ENCODE peak calls at places on chromosome 10, in eight cellular contexts. J is ELR, C is dermis microvascular lymphatic vessel endothelial cell, G is T-cell, Z is putamen, K is renal cortical epithelial cell, N is neural progenitor cell, I is caudate nucleus. V is an unnamed sample.
A peak's percentile ranks its signal among the peaks of the same experiment; 100 is the strongest.

GRCh38 chr10:101565936-101566332 is 22.1 kb downstream of the POLL start:
- DNase-seq in J (no peak), C (no peak), G (no peak), Z (no peak), K (no peak), N (no peak), I (no peak), V (no peak)

GRCh38 chr10:100988166-100988565 is 823 bp downstream of the TWNK start:
- DNase-seq in J (no peak), C (no peak), G (no peak), Z (no peak), K (no peak), N (no peak), I (no peak), V (peak; percentile 31)

GRCh38 chr10:33010132-33011037 is 52.4 kb upstream of the ITGB1 start:
- DNase-seq in J (peak; percentile 95), C (peak; percentile 44), G (no peak), Z (no peak), K (peak; percentile 99), N (peak; percentile 47), I (no peak), V (no peak)

GRCh38 chr10:127462643-127463295 is 86.3 kb upstream of the NPS start:
- DNase-seq in J (no peak), C (no peak), G (no peak), Z (no peak), K (peak; percentile 4), N (no peak), I (no peak), V (no peak)

GRCh38 chr10:62632071-62632809 is 172.3 kb upstream of the ADO start:
- DNase-seq in J (no peak), C (peak; percentile 12), G (peak; percentile 44), Z (peak; percentile 43), K (no peak), N (no peak), I (no peak), V (no peak)

GRCh38 chr10:48896756-48897437 is 42.7 kb downstream of the LRRC18 start:
- DNase-seq in J (peak; percentile 8), C (no peak), G (no peak), Z (no peak), K (no peak), N (no peak), I (no peak), V (no peak)

GRCh38 chr10:73839276-73839966 is 28.0 kb upstream of the NDST2 start:
- DNase-seq in J (no peak), C (no peak), G (no peak), Z (no peak), K (no peak), N (no peak), I (no peak), V (no peak)

GRCh38 chr10:24541239-24541753 is 182.4 kb downstream of the ARHGAP21 start:
- DNase-seq in J (no peak), C (no peak), G (no peak), Z (no peak), K (no peak), N (no peak), I (no peak), V (no peak)

GRCh38 chr10:14971867-14972448 is 12.8 kb downstream of the MEIG1 start:
- DNase-seq in J (peak; percentile 42), C (peak; percentile 26), G (peak; percentile 28), Z (no peak), K (peak; percentile 21), N (peak; percentile 39), I (no peak), V (no peak)

GRCh38 chr10:89491932-89492331 is 43.5 kb downstream of the SLC16A12 start:
- DNase-seq in J (no peak), C (no peak), G (no peak), Z (no peak), K (no peak), N (no peak), I (no peak), V (no peak)

GRCh38 chr10:114821915-114822770 is 563 bp downstream of the FHIP2A start:
- DNase-seq in J (peak; percentile 54), C (peak; percentile 44), G (no peak), Z (peak; percentile 38), K (no peak), N (peak; percentile 53), I (no peak), V (peak; percentile 48)

GRCh38 chr10:61547297-61547696 is 94.1 kb upstream of the TMEM26 start:
- DNase-seq in J (peak; percentile 4), C (no peak), G (no peak), Z (no peak), K (no peak), N (no peak), I (no peak), V (no peak)

GRCh38 chr10:124049484-124049883 is 43.9 kb downstream of the CHST15 start:
- DNase-seq in J (peak; percentile 35), C (no peak), G (no peak), Z (peak; percentile 58), K (peak; percentile 73), N (no peak), I (peak; percentile 58), V (no peak)

GRCh38 chr10:117342638-117343037 is 32.6 kb downstream of the PDZD8 start:
- DNase-seq in J (peak; percentile 94), C (no peak), G (no peak), Z (no peak), K (peak; percentile 47), N (no peak), I (no peak), V (no peak)

GRCh38 chr10:101272229-101272868 is 43.1 kb upstream of the LBX1 start:
- DNase-seq in J (peak; percentile 75), C (peak; percentile 63), G (peak; percentile 48), Z (peak; percentile 47), K (peak; percentile 42), N (peak; percentile 83), I (peak; percentile 61), V (peak; percentile 74)

GRCh38 chr10:69209787-69210480 is 10.2 kb upstream of the HKDC1 start:
- DNase-seq in J (no peak), C (no peak), G (no peak), Z (no peak), K (no peak), N (no peak), I (no peak), V (no peak)

GRCh38 chr10:127148066-127148932 is 48.1 kb downstream of the INSYN2A start:
- DNase-seq in J (peak; percentile 95), C (peak; percentile 85), G (no peak), Z (peak; percentile 57), K (peak; percentile 94), N (no peak), I (no peak), V (no peak)

GRCh38 chr10:31678573-31679122 is 250.0 kb downstream of the ARHGAP12 start:
- DNase-seq in J (no peak), C (no peak), G (no peak), Z (no peak), K (no peak), N (no peak), I (no peak), V (no peak)

GRCh38 chr10:118017071-118017740 is 29.5 kb downstream of the RAB11FIP2 start:
- DNase-seq in J (no peak), C (no peak), G (no peak), Z (no peak), K (no peak), N (peak; percentile 18), I (no peak), V (no peak)

GRCh38 chr10:98077223-98077622 is 46.8 kb upstream of the CRTAC1 start:
- DNase-seq in J (no peak), C (no peak), G (no peak), Z (no peak), K (no peak), N (no peak), I (no peak), V (no peak)

GRCh38 chr10:71359364-71360046 is 37.2 kb upstream of the CDH23 start:
- DNase-seq in J (no peak), C (no peak), G (no peak), Z (no peak), K (no peak), N (no peak), I (no peak), V (no peak)

GRCh38 chr10:70918851-70919530 is 30.6 kb upstream of the PCBD1 start:
- DNase-seq in J (no peak), C (no peak), G (no peak), Z (no peak), K (no peak), N (no peak), I (peak; percentile 39), V (no peak)

GRCh38 chr10:79184141-79184625 is 115.4 kb downstream of the ZMIZ1 start:
- DNase-seq in J (peak; percentile 92), C (peak; percentile 82), G (no peak), Z (no peak), K (peak; percentile 93), N (no peak), I (no peak), V (peak; percentile 68)

GRCh38 chr10:983401-983800 is 4.8 kb upstream of the GTPBP4 start:
- DNase-seq in J (no peak), C (no peak), G (no peak), Z (no peak), K (no peak), N (no peak), I (no peak), V (no peak)

GRCh38 chr10:22630229-22631174 is 83.9 kb downstream of the PIP4K2A start:
- DNase-seq in J (peak; percentile 77), C (peak; percentile 45), G (no peak), Z (no peak), K (peak; percentile 77), N (no peak), I (no peak), V (no peak)

GRCh38 chr10:35336921-35337741 is 822 bp downstream of the CCNY start:
- DNase-seq in J (peak; percentile 62), C (peak; percentile 40), G (no peak), Z (no peak), K (no peak), N (peak; percentile 70), I (no peak), V (peak; percentile 73)

GRCh38 chr10:78972160-78972946 is 96.4 kb upstream of the ZMIZ1 start:
- DNase-seq in J (peak; percentile 86), C (peak; percentile 86), G (no peak), Z (peak; percentile 91), K (peak; percentile 89), N (peak; percentile 56), I (peak; percentile 90), V (peak; percentile 79)

GRCh38 chr10:132135398-132135872 is 51.3 kb upstream of the DPYSL4 start:
- DNase-seq in J (no peak), C (no peak), G (no peak), Z (no peak), K (no peak), N (no peak), I (no peak), V (peak; percentile 62)

GRCh38 chr10:87657370-87657769 is 2.3 kb upstream of the PAPSS2 start:
- DNase-seq in J (peak; percentile 95), C (peak; percentile 96), G (no peak), Z (no peak), K (peak; percentile 66), N (no peak), I (no peak), V (no peak)

GRCh38 chr10:69648461-69648860 is 18.4 kb downstream of the FAM241B start:
- DNase-seq in J (no peak), C (no peak), G (no peak), Z (no peak), K (no peak), N (no peak), I (no peak), V (no peak)

GRCh38 chr10:106479619-106480018 is 684.9 kb downstream of the SORCS1 start:
- DNase-seq in J (no peak), C (no peak), G (no peak), Z (no peak), K (no peak), N (no peak), I (no peak), V (no peak)

GRCh38 chr10:79099898-79100448 is 31.2 kb downstream of the ZMIZ1 start:
- DNase-seq in J (no peak), C (no peak), G (no peak), Z (no peak), K (no peak), N (no peak), I (no peak), V (no peak)

GRCh38 chr10:104080762-104081161 is 4.9 kb downstream of the COL17A1 start:
- DNase-seq in J (peak; percentile 60), C (peak; percentile 71), G (no peak), Z (peak; percentile 14), K (peak; percentile 52), N (peak; percentile 83), I (no peak), V (no peak)

V was measured in pancreas.